ENCODE peak calls at places on chromosomes 5 and 9, in five cellular contexts. Y is Peyer's patch; X is CD8-positive, alpha-beta T cell; W is central memory CD4-positive, alpha-beta T cell; G is M059J. P is an unnamed sample.
A peak's percentile ranks its signal among the peaks of the same experiment; 100 is the strongest.

GRCh38 chr9:116661037-116661954 is 25.8 kb upstream of the TRIM32 start:
- DNase-seq in X (no peak), W (peak; percentile 14), G (peak; percentile 71), Y (no peak), P (peak; percentile 41)

GRCh38 chr9:78439866-78440830 is 143.2 kb downstream of the PSAT1 start:
- DNase-seq in G (peak; percentile 14), Y (no peak), X (no peak), W (no peak), P (no peak)

GRCh38 chr5:152437861-152438260 is 32.8 kb upstream of the NMUR2 start:
- DNase-seq in Y (no peak), X (no peak), G (no peak), W (no peak), P (no peak)

GRCh38 chr5:10030219-10030831 is 219.4 kb downstream of the ATPSCKMT start:
- DNase-seq in G (peak; percentile 56), X (no peak), Y (no peak), W (no peak), P (no peak)

GRCh38 chr9:91758491-91758981 is 191.5 kb downstream of the ROR2 start:
- DNase-seq in Y (no peak), X (no peak), W (peak; percentile 12), G (peak; percentile 37), P (peak; percentile 29)

GRCh38 chr5:168607946-168608345 is 28.8 kb upstream of the PANK3 start:
- DNase-seq in Y (no peak), G (no peak), W (no peak), X (no peak), P (no peak)

GRCh38 chr5:120375248-120375647 is 88.9 kb upstream of the PRR16 start:
- DNase-seq in X (no peak), Y (no peak), W (no peak), G (no peak), P (no peak)

GRCh38 chr9:20693068-20693467 is 9.0 kb downstream of the FOCAD start:
- DNase-seq in X (no peak), Y (no peak), G (no peak), W (no peak), P (no peak)

GRCh38 chr5:10324519-10325370 is 17.0 kb upstream of the CMBL start:
- DNase-seq in W (no peak), G (no peak), Y (no peak), X (peak; percentile 23), P (no peak)

GRCh38 chr5:91641730-91642350 is 258.7 kb upstream of the ARRDC3 start:
- DNase-seq in X (no peak), W (peak; percentile 3), G (peak; percentile 59), Y (no peak), P (peak; percentile 36)

GRCh38 chr9:85900504-85901201 is 40.3 kb upstream of the NAA35 start:
- DNase-seq in X (no peak), Y (no peak), W (peak; percentile 8), G (peak; percentile 38), P (peak; percentile 5)

GRCh38 chr9:78314953-78315870 is 18.3 kb downstream of the PSAT1 start:
- DNase-seq in W (no peak), Y (no peak), G (peak; percentile 17), X (peak; percentile 44), P (no peak)

P was measured in CD4-positive, CD25-positive, alpha-beta regulatory T cell.